ENCODE peak calls at places on chromosome 15, in seven cellular contexts. One of them, this sample, is unnamed.

GRCh38 chr15:68627476-68627875 is 48.7 kb downstream of the CORO2B start:
- DNase-seq in trophoblast cell: no peak
- DNase-seq in mesendoderm: no peak
- DNase-seq in neuronal stem cell: no peak
- DNase-seq in H9: no peak
- DNase-seq in IMR-90: peak
- DNase-seq in H1: no peak
- DNase-seq in this sample: no peak

GRCh38 chr15:69557340-69558137 is 104.9 kb downstream of the RPLP1 start:
- DNase-seq in H9: no peak
- DNase-seq in neuronal stem cell: no peak
- DNase-seq in IMR-90: peak
- DNase-seq in trophoblast cell: peak
- DNase-seq in mesendoderm: peak
- DNase-seq in H1: no peak
- DNase-seq in this sample: peak

GRCh38 chr15:92001307-92001706 is 147.8 kb downstream of the SLCO3A1 start:
- DNase-seq in H1: no peak
- DNase-seq in IMR-90: no peak
- DNase-seq in neuronal stem cell: no peak
- DNase-seq in mesendoderm: peak
- DNase-seq in H9: no peak
- DNase-seq in trophoblast cell: no peak
- DNase-seq in this sample: no peak

GRCh38 chr15:66743204-66743603 is 41.2 kb downstream of the SMAD6 start:
- DNase-seq in H9: no peak
- DNase-seq in trophoblast cell: no peak
- DNase-seq in neuronal stem cell: no peak
- DNase-seq in mesendoderm: no peak
- DNase-seq in H1: no peak
- DNase-seq in IMR-90: no peak
- DNase-seq in this sample: no peak

GRCh38 chr15:101337976-101338375 is 42.9 kb upstream of the SNRPA1 start:
- DNase-seq in IMR-90: no peak
- DNase-seq in H9: no peak
- DNase-seq in trophoblast cell: no peak
- DNase-seq in neuronal stem cell: no peak
- DNase-seq in H1: no peak
- DNase-seq in mesendoderm: no peak
- DNase-seq in this sample: no peak

GRCh38 chr15:94722025-94722636 is 490.8 kb downstream of the MCTP2 start:
- DNase-seq in IMR-90: no peak
- DNase-seq in mesendoderm: no peak
- DNase-seq in H1: no peak
- DNase-seq in H9: no peak
- DNase-seq in neuronal stem cell: no peak
- DNase-seq in trophoblast cell: no peak
- DNase-seq in this sample: no peak

GRCh38 chr15:41620536-41621199 is 39.5 kb upstream of the MGA start:
- DNase-seq in mesendoderm: peak
- DNase-seq in trophoblast cell: no peak
- DNase-seq in H9: peak
- DNase-seq in neuronal stem cell: peak
- DNase-seq in IMR-90: no peak
- DNase-seq in H1: no peak
- DNase-seq in this sample: peak

GRCh38 chr15:33729648-33730047 is 238.6 kb upstream of the CHRM5 start:
- DNase-seq in H1: no peak
- DNase-seq in mesendoderm: no peak
- DNase-seq in IMR-90: peak
- DNase-seq in H9: no peak
- DNase-seq in neuronal stem cell: no peak
- DNase-seq in trophoblast cell: peak
- DNase-seq in this sample: peak

GRCh38 chr15:83174891-83175290 is 32.7 kb downstream of the HDGFL3 start:
- DNase-seq in neuronal stem cell: no peak
- DNase-seq in H9: no peak
- DNase-seq in H1: no peak
- DNase-seq in trophoblast cell: no peak
- DNase-seq in mesendoderm: no peak
- DNase-seq in IMR-90: no peak
- DNase-seq in this sample: no peak

GRCh38 chr15:85690546-85691226 is 104.0 kb downstream of the KLHL25 start:
- DNase-seq in trophoblast cell: no peak
- DNase-seq in neuronal stem cell: no peak
- DNase-seq in IMR-90: no peak
- DNase-seq in H9: no peak
- DNase-seq in mesendoderm: no peak
- DNase-seq in H1: no peak
- DNase-seq in this sample: no peak

GRCh38 chr15:57084178-57084577 is 165.7 kb downstream of the TCF12 start:
- DNase-seq in trophoblast cell: no peak
- DNase-seq in mesendoderm: no peak
- DNase-seq in neuronal stem cell: no peak
- DNase-seq in H9: no peak
- DNase-seq in IMR-90: peak
- DNase-seq in H1: no peak
- DNase-seq in this sample: peak

GRCh38 chr15:36334059-36334458 is 245.4 kb upstream of the CDIN1 start:
- DNase-seq in H9: no peak
- DNase-seq in mesendoderm: peak
- DNase-seq in H1: no peak
- DNase-seq in neuronal stem cell: no peak
- DNase-seq in IMR-90: peak
- DNase-seq in trophoblast cell: no peak
- DNase-seq in this sample: peak

GRCh38 chr15:78034495-78035191 is 42.9 kb downstream of the TBC1D2B start:
- DNase-seq in neuronal stem cell: no peak
- DNase-seq in mesendoderm: no peak
- DNase-seq in IMR-90: peak
- DNase-seq in trophoblast cell: no peak
- DNase-seq in H1: no peak
- DNase-seq in H9: no peak
- DNase-seq in this sample: peak

GRCh38 chr15:27254801-27255200 is 283.8 kb downstream of the GABRG3 start:
- DNase-seq in IMR-90: no peak
- DNase-seq in mesendoderm: no peak
- DNase-seq in H1: no peak
- DNase-seq in trophoblast cell: no peak
- DNase-seq in H9: no peak
- DNase-seq in neuronal stem cell: no peak
- DNase-seq in this sample: no peak

GRCh38 chr15:29917600-29918597 is 95.6 kb upstream of the TJP1 start:
- DNase-seq in H1: no peak
- DNase-seq in trophoblast cell: no peak
- DNase-seq in mesendoderm: no peak
- DNase-seq in neuronal stem cell: no peak
- DNase-seq in IMR-90: peak
- DNase-seq in H9: no peak
- DNase-seq in this sample: peak

GRCh38 chr15:43893956-43894355 is 67.2 kb downstream of the WDR76 start:
- DNase-seq in H9: no peak
- DNase-seq in trophoblast cell: no peak
- DNase-seq in H1: no peak
- DNase-seq in mesendoderm: no peak
- DNase-seq in neuronal stem cell: no peak
- DNase-seq in IMR-90: no peak
- DNase-seq in this sample: no peak

GRCh38 chr15:35827949-35828348 is 282.0 kb upstream of the DPH6 start:
- DNase-seq in IMR-90: no peak
- DNase-seq in H1: no peak
- DNase-seq in mesendoderm: no peak
- DNase-seq in H9: no peak
- DNase-seq in trophoblast cell: no peak
- DNase-seq in neuronal stem cell: no peak
- DNase-seq in this sample: peak

GRCh38 chr15:72784233-72784876 is 797 bp upstream of the ADPGK start:
- DNase-seq in H9: no peak
- DNase-seq in IMR-90: peak
- DNase-seq in trophoblast cell: peak
- DNase-seq in H1: no peak
- DNase-seq in mesendoderm: peak
- DNase-seq in neuronal stem cell: peak
- DNase-seq in this sample: peak

GRCh38 chr15:57619746-57620145 is 28.0 kb downstream of the MYZAP start:
- DNase-seq in trophoblast cell: peak
- DNase-seq in H1: no peak
- DNase-seq in IMR-90: no peak
- DNase-seq in neuronal stem cell: no peak
- DNase-seq in mesendoderm: peak
- DNase-seq in H9: no peak
- DNase-seq in this sample: no peak

GRCh38 chr15:53323197-53323596 is 436.3 kb downstream of the WDR72 start:
- DNase-seq in IMR-90: no peak
- DNase-seq in neuronal stem cell: no peak
- DNase-seq in H9: no peak
- DNase-seq in trophoblast cell: no peak
- DNase-seq in mesendoderm: peak
- DNase-seq in H1: no peak
- DNase-seq in this sample: peak

DNA sequence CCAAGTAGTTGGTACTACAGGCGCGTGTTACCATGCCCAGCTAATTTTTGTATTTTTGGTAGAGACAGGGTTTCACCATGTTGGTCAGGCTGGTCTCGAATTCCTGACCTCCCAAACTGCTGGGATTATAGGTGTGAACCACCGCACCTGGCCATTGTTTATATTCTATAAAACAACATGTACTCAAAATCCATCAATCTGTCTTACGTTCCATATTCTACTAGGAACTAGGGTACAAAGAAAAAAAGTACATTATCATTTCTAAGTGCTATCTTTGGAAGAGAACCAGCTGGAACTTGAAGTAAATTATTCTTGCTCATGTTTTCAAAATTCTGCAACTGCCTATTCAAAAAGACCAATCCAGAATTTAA is 15.3 kb downstream of the SPPL2A start:
- DNase-seq in neuronal stem cell: no peak
- DNase-seq in H9: no peak
- DNase-seq in mesendoderm: no peak
- DNase-seq in IMR-90: no peak
- DNase-seq in trophoblast cell: no peak
- DNase-seq in H1: no peak
- DNase-seq in this sample: no peak
- H3K18ac ChIP-seq in neuronal stem cell: no peak
- H3K18ac ChIP-seq in H9: no peak
- H3K18ac ChIP-seq in mesendoderm: no peak
- H3K18ac ChIP-seq in IMR-90: no peak
- H3K18ac ChIP-seq in trophoblast cell: no peak
- H3K18ac ChIP-seq in H1: no peak
- H3K18ac ChIP-seq in this sample: no peak

DNA sequence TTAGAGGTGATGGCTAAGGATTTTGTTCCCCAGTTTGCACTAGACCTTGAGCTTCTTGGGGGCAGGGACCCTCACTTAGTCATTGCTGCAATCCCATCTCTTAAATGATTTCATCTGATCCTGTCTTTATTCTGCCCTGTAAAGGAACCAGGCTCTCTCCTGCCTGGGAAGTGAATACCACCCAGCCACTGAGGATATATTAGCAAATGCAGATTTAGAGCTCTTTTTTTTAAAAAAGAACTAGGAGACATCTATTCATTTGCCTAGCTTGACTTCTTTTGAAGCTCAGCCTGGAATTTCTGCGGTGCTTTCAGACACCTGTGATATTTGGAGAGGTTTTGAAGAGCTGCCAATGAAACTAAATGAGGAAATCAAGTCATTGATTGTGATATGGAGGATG is 41.8 kb downstream of the CA12 start:
- DNase-seq in trophoblast cell: no peak
- DNase-seq in mesendoderm: no peak
- DNase-seq in H1: no peak
- DNase-seq in neuronal stem cell: no peak
- DNase-seq in H9: no peak
- DNase-seq in IMR-90: no peak
- DNase-seq in this sample: no peak
- H2BK120ac ChIP-seq in trophoblast cell: no peak
- H2BK120ac ChIP-seq in mesendoderm: no peak
- H2BK120ac ChIP-seq in H1: no peak
- H2BK120ac ChIP-seq in neuronal stem cell: no peak
- H2BK120ac ChIP-seq in H9: no peak
- H2BK120ac ChIP-seq in IMR-90: no peak
- H2BK120ac ChIP-seq in this sample: no peak

DNA sequence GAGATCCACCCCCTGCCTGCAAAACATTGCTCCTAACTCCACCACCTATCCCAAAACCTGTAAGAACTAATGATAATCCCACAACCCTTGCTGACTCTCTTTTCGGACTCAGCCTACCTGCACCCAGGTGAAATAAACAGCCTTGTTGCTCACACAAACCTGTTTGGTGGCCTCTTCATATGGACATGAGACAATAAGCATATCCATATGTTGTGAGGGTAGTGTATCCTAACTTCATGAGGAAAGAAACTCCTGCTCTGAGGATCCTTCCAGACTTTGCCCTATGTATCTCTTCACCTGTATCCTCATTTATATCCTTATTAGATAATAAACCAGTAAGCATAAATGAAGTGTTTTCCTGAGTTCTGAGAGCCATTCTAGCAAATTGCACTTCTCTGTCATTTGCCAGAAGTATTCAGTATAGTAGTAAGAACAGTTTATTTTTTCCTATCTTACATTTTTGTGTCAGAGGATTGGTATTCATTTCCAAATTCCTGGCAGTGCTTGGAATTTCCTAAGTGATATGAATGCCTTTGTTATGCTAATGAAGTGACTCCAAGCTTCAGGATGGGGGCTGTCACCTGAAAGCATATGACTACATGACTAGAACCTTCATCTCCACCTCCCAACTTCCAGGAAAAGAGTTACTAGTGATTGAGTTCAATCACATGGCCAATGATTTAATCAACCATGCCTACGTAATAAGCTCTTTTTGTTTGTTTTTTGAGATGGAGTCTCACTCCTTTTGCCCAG is 30.2 kb downstream of the TTBK2 start:
- DNase-seq in neuronal stem cell: no peak
- DNase-seq in H9: no peak
- DNase-seq in H1: peak
- DNase-seq in mesendoderm: peak
- DNase-seq in IMR-90: peak
- DNase-seq in trophoblast cell: peak
- DNase-seq in this sample: peak
- H3K9ac ChIP-seq in neuronal stem cell: no peak
- H3K9ac ChIP-seq in H9: no peak
- H3K9ac ChIP-seq in H1: no peak
- H3K9ac ChIP-seq in mesendoderm: no peak
- H3K9ac ChIP-seq in IMR-90: peak
- H3K9ac ChIP-seq in trophoblast cell: no peak
- H3K9ac ChIP-seq in this sample: no peak

DNA sequence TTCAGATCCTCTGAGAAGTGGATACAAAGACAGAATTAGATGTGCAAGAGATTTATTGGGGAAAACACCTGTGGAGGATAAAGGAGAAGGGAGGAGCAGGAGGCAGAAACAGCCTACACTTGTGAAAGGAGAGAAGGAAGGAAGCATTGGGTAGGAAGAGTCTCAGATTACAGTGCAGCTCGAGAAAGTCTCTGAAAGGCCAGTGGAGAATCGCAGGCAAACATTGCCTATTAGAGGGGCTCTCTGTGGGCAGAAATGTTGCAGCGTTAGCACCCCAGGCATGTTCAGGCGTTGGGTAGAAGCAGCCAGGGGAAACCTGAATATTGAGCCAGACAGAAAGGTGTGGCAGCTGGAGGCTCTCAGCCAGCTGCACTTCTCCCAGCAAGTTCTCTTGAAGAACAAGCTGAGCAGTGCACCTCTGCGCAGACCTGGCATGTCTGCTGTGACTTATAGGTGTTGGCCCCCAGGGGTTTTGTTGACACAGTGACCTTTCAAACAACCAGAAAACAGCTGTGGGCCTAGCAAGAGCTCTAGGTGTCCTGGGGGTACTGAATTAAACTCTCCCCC is 7.0 kb downstream of the CHST14 start:
- DNase-seq in IMR-90: no peak
- DNase-seq in H1: no peak
- DNase-seq in H9: no peak
- DNase-seq in neuronal stem cell: no peak
- DNase-seq in trophoblast cell: no peak
- DNase-seq in mesendoderm: no peak
- DNase-seq in this sample: no peak
- H3K18ac ChIP-seq in IMR-90: no peak
- H3K18ac ChIP-seq in H1: peak
- H3K18ac ChIP-seq in H9: no peak
- H3K18ac ChIP-seq in neuronal stem cell: no peak
- H3K18ac ChIP-seq in trophoblast cell: no peak
- H3K18ac ChIP-seq in mesendoderm: no peak
- H3K18ac ChIP-seq in this sample: no peak

This sample was measured in mesenchymal stem cell.